ENCODE peak calls at places on chromosomes 6 and 20, in four cellular contexts. F, E, M and I are unnamed samples.

GRCh38 chr6:166417285-166417691 is 34.5 kb upstream of the MPC1 start:
- DNase-seq in F (no peak), E (no peak), M (no peak), I (no peak)

GRCh38 chr6:17446713-17447112 is 53.3 kb downstream of the CAP2 start:
- DNase-seq in F (no peak), E (no peak), M (no peak), I (no peak)

GRCh38 chr20:54368578-54368977 is 106.8 kb upstream of the DOK5 start:
- DNase-seq in F (no peak), E (no peak), M (no peak), I (no peak)

GRCh38 chr6:168916576-168917207 is 337.0 kb downstream of the THBS2 start:
- DNase-seq in F (no peak), E (no peak), M (no peak), I (no peak)

GRCh38 chr6:121430514-121431460 is 4.7 kb upstream of the GJA1 start:
- DNase-seq in F (peak), E (peak), M (peak), I (no peak)

GRCh38 chr20:61436674-61437279 is 184.7 kb downstream of the CDH4 start:
- DNase-seq in F (peak), E (peak), M (no peak), I (no peak)

GRCh38 chr20:33964431-33964830 is 29.3 kb upstream of the RALY start:
- DNase-seq in F (no peak), E (no peak), M (no peak), I (no peak)

GRCh38 chr6:157466340-157466643 is 85.3 kb downstream of the ZDHHC14 start:
- DNase-seq in F (no peak), E (no peak), M (no peak), I (no peak)

GRCh38 chr6:18343741-18344140 is 43.4 kb upstream of the RNF144B start:
- DNase-seq in F (peak), E (peak), M (no peak), I (no peak)

GRCh38 chr6:55399331-55399730 is 72.1 kb downstream of the GFRAL start:
- DNase-seq in F (peak), E (no peak), M (no peak), I (no peak)

GRCh38 chr6:132590362-132590761 is 821 bp upstream of the TAAR5 start:
- DNase-seq in F (no peak), E (no peak), M (no peak), I (no peak)

GRCh38 chr6:12717356-12717755 is 789 bp downstream of the PHACTR1 start:
- DNase-seq in F (no peak), E (no peak), M (no peak), I (no peak)

GRCh38 chr6:45956663-45957062 is 59.0 kb downstream of the CLIC5 start:
- DNase-seq in F (no peak), E (no peak), M (no peak), I (no peak)

GRCh38 chr6:13304580-13305255 is 23.6 kb downstream of the TBC1D7 start:
- DNase-seq in F (no peak), E (no peak), M (no peak), I (peak)

GRCh38 chr20:13821876-13822275 is 37.0 kb downstream of the NDUFAF5 start:
- DNase-seq in F (no peak), E (no peak), M (no peak), I (no peak)

GRCh38 chr6:33797635-33798342 is 6.0 kb downstream of the MLN start:
- DNase-seq in F (no peak), E (no peak), M (no peak), I (no peak)

GRCh38 chr6:112332274-112332673 is 14.9 kb upstream of the RFPL4B start:
- DNase-seq in F (peak), E (no peak), M (no peak), I (no peak)

GRCh38 chr20:41572010-41572572 is 46.1 kb downstream of the CHD6 start:
- DNase-seq in F (no peak), E (no peak), M (no peak), I (no peak)

GRCh38 chr6:130927305-130927704 is 100.1 kb downstream of the SMLR1 start:
- DNase-seq in F (no peak), E (no peak), M (peak), I (no peak)

GRCh38 chr20:51639206-51639832 is 96.8 kb upstream of the NFATC2 start:
- DNase-seq in F (peak), E (peak), M (peak), I (no peak)

GRCh38 chr6:3229566-3230274 is 2.3 kb upstream of the TUBB2B start:
- DNase-seq in F (no peak), E (no peak), M (peak), I (no peak)

GRCh38 chr6:24357336-24358218 is at the start of gene DCDC2:
- DNase-seq in F (no peak), E (peak), M (peak), I (no peak)

GRCh38 chr20:43191143-43191542 is 1.4 kb upstream of the PTPRT start:
- DNase-seq in F (no peak), E (no peak), M (no peak), I (no peak)

GRCh38 chr6:47655719-47656595 is 42.4 kb upstream of the ADGRF4 start:
- DNase-seq in F (no peak), E (peak), M (peak), I (no peak)

GRCh38 chr20:20603339-20603990 is 109.0 kb downstream of the RALGAPA2 start:
- DNase-seq in F (no peak), E (no peak), M (no peak), I (peak)

GRCh38 chr6:53495496-53495895 is 49.4 kb downstream of the GCLC start:
- DNase-seq in F (peak), E (no peak), M (no peak), I (no peak)

GRCh38 chr6:112016335-112016734 is 37.6 kb upstream of the CCN6 start:
- DNase-seq in F (peak), E (no peak), M (no peak), I (no peak)

GRCh38 chr20:44692932-44693476 is 22.2 kb upstream of the CCN5 start:
- DNase-seq in F (peak), E (peak), M (no peak), I (no peak)

GRCh38 chr20:64234291-64234791 is 21.2 kb upstream of the PCMTD2 start:
- DNase-seq in F (no peak), E (no peak), M (no peak), I (no peak)

GRCh38 chr6:131443514-131443913 is 129.5 kb upstream of the ARG1 start:
- DNase-seq in F (no peak), E (no peak), M (no peak), I (no peak)

GRCh38 chr6:56752534-56752933 is 109.8 kb upstream of the DST start:
- DNase-seq in F (peak), E (no peak), M (no peak), I (no peak)
- TF ChIP-seq CEBPB in F (no peak), E (no peak), M (no peak), I (no peak)

GRCh38 chr6:148932731-148933130 is 185.9 kb downstream of the UST start:
- DNase-seq in F (peak), E (no peak), M (no peak), I (no peak)
- H3K27ac ChIP-seq in F (no peak), E (no peak), M (no peak), I (no peak)

GRCh38 chr6:6494677-6495076 is 93.8 kb upstream of the LY86 start:
- DNase-seq in F (no peak), E (peak), M (peak), I (peak)
- TF ChIP-seq CEBPB in F (no peak), E (no peak), M (no peak), I (no peak)

DNA sequence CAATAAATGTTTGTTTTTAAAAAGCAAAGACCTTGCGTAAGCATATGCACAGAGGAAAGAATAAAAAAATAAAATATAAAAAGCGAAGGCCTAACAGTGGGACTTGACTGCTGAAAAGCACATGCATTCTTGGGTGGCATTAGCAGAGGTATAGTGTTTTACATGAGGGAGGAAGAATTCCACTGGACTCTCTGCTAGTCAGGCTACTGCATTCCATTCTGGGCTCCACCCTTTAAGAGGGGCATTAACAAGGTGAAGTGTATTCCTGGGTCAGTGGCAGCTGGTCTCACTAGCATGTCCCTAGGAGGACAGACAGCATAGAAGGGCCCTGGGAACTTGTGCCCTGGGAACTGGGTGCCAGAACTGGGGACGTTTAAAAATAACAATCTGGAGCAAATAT is 134.1 kb downstream of the SOBP start:
- DNase-seq in F (no peak), E (no peak), M (no peak), I (no peak)
- H3K27ac ChIP-seq in F (no peak), E (no peak), M (no peak), I (no peak)